ENCODE peak calls at places on chromosomes 4 and X, in seven cellular contexts. I, L, W, C, N, B and G are unnamed samples.

GRCh38 chrX:150575415-150575814 is 7.0 kb downstream of the MTM1 start:
- DNase-seq in I (peak; percentile 47), L (no peak), W (no peak), C (no peak), N (no peak), B (peak; percentile 16), G (no peak)

GRCh38 chrX:103831803-103832544 is at the start of gene RAB9B:
- DNase-seq in I (peak; percentile 3), L (peak; percentile 61), W (no peak), C (peak; percentile 26), N (no peak), B (peak; percentile 58), G (no peak)

GRCh38 chrX:20028588-20028987 is 37.7 kb upstream of the BCLAF3 start:
- DNase-seq in I (no peak), L (no peak), W (no peak), C (no peak), N (peak; percentile 53), B (peak; percentile 12), G (no peak)

GRCh38 chr4:182876006-182876405 is 41.2 kb downstream of the DCTD start:
- DNase-seq in I (no peak), L (no peak), W (no peak), C (no peak), N (no peak), B (no peak), G (no peak)

GRCh38 chr4:25160714-25161598 is 707 bp upstream of the SEPSECS start:
- DNase-seq in I (no peak), L (no peak), W (no peak), C (no peak), N (peak; percentile 32), B (peak; percentile 58), G (no peak)

GRCh38 chrX:11367609-11368430 is 74.6 kb downstream of the AMELX start:
- DNase-seq in I (no peak), L (peak; percentile 32), W (no peak), C (no peak), N (no peak), B (no peak), G (no peak)

GRCh38 chrX:150324035-150324728 is 38.9 kb upstream of the MAMLD1 start:
- DNase-seq in I (no peak), L (peak; percentile 48), W (no peak), C (no peak), N (peak; percentile 4), B (peak; percentile 57), G (no peak)

GRCh38 chr4:105998210-105998609 is 102.9 kb downstream of the NPNT start:
- DNase-seq in I (no peak), L (no peak), W (no peak), C (no peak), N (peak; percentile 89), B (peak; percentile 23), G (no peak)

GRCh38 chr4:27763830-27764525 is 903.3 kb downstream of the STIM2 start:
- DNase-seq in I (no peak), L (no peak), W (no peak), C (no peak), N (no peak), B (no peak), G (no peak)

GRCh38 chr4:37780444-37781133 is 45.9 kb upstream of the PGM2 start:
- DNase-seq in I (peak; percentile 53), L (no peak), W (no peak), C (no peak), N (peak; percentile 36), B (peak; percentile 43), G (no peak)

GRCh38 chr4:169774466-169775445 is 17.0 kb upstream of the HPF1 start:
- DNase-seq in I (peak; percentile 17), L (peak; percentile 56), W (no peak), C (no peak), N (no peak), B (peak; percentile 8), G (no peak)

GRCh38 chr4:107666134-107666533 is 53.9 kb downstream of the PAPSS1 start:
- DNase-seq in I (no peak), L (peak; percentile 50), W (no peak), C (no peak), N (peak; percentile 10), B (peak; percentile 43), G (no peak)